ENCODE peak calls at places on chromosomes 4 and X, in six cellular contexts. E is GM03348; M is HuH-7; B is stimulated activated CD4-positive, alpha-beta T cell treated with anti-CD3 and anti-CD28 coated beads, Interleukin-1b, Interleukin-23, amount 100 ng/mL, for 1 hour; G is Kasumi-1; J is WERI-Rb-1. W is an unnamed sample.

GRCh38 chr4:41454393-41454792 is 83.6 kb upstream of the LIMCH1 start:
- DNase-seq in E (no peak), M (no peak), B (no peak), G (no peak), J (no peak), W (no peak)

GRCh38 chr4:183136880-183137279 is 37.8 kb downstream of the WWC2 start:
- DNase-seq in E (no peak), M (no peak), B (no peak), G (no peak), J (no peak), W (peak)

GRCh38 chrX:6898371-6898770 is 249.1 kb upstream of the STS start:
- DNase-seq in E (no peak), M (no peak), B (no peak), G (no peak), J (no peak), W (no peak)

GRCh38 chr4:130524057-130524456 is 1428.1 kb downstream of the C4orf33 start:
- DNase-seq in E (no peak), M (no peak), B (no peak), G (no peak), J (no peak), W (no peak)

GRCh38 chrX:115437841-115438240 is 123.1 kb upstream of the PLS3 start:
- DNase-seq in E (no peak), M (no peak), B (no peak), G (no peak), J (no peak), W (no peak)

GRCh38 chrX:34918856-34919255 is 23.7 kb upstream of the FAM47B start:
- DNase-seq in E (peak), M (peak), B (no peak), G (peak), J (peak), W (peak)

GRCh38 chr4:163544407-163545038 is 50.0 kb downstream of the TMA16 start:
- DNase-seq in E (peak), M (peak), B (no peak), G (peak), J (peak), W (peak)

GRCh38 chrX:25523574-25523973 is 507.8 kb upstream of the ARX start:
- DNase-seq in E (peak), M (no peak), B (no peak), G (peak), J (peak), W (peak)

GRCh38 chrX:12987340-12987739 is 12.4 kb downstream of the TMSB4X start:
- DNase-seq in E (no peak), M (no peak), B (no peak), G (no peak), J (no peak), W (no peak)

GRCh38 chrX:29490606-29491005 is 724.8 kb upstream of the MAGEB2 start:
- DNase-seq in E (no peak), M (no peak), B (no peak), G (no peak), J (no peak), W (no peak)

GRCh38 chrX:23435108-23435507 is 100.5 kb downstream of the PTCHD1 start:
- DNase-seq in E (no peak), M (no peak), B (no peak), G (no peak), J (no peak), W (no peak)

GRCh38 chrX:11435568-11435967 is 142.4 kb downstream of the AMELX start:
- DNase-seq in E (peak), M (no peak), B (no peak), G (no peak), J (no peak), W (peak)